ENCODE peak calls at places on chromosomes 6 and 20, in ten cellular contexts. R is effector CD4-positive, alpha-beta T cell; O is midbrain; I is ureter; B is HEK293T; M is epithelial cell of esophagus; L is RCC 7860; N is H7; C is Right ventricle myocardium superior; F is CD4-positive, alpha-beta T cell. Z is an unnamed sample.

GRCh38 chr6:6686748-6687601 is 98.5 kb downstream of the LY86 start:
- DNase-seq in N (peak; percentile 99), L (peak; percentile 76), M (peak; percentile 94), R (no peak), C (peak; percentile 94), O (no peak), B (peak; percentile 98), I (peak; percentile 95), F (peak; percentile 46), Z (peak; percentile 90)

GRCh38 chr20:64244870-64245603 is 10.5 kb upstream of the PCMTD2 start:
- DNase-seq in L (no peak), R (no peak), O (no peak), F (no peak), M (no peak), C (no peak), B (no peak), N (peak; percentile 23), I (no peak), Z (no peak)

GRCh38 chr20:18144541-18145099 is 7.0 kb downstream of the KAT14 start:
- DNase-seq in B (no peak), M (peak; percentile 60), N (no peak), R (no peak), O (no peak), L (no peak), C (no peak), I (no peak), F (no peak), Z (no peak)

GRCh38 chr6:36733300-36733699 is 35.7 kb downstream of the RAB44 start:
- DNase-seq in I (no peak), B (no peak), R (no peak), M (peak; percentile 60), L (no peak), C (no peak), O (no peak), N (no peak), F (no peak), Z (no peak)

GRCh38 chr6:9225441-9225871 is 790.1 kb upstream of the SLC35B3 start:
- DNase-seq in I (no peak), L (no peak), N (no peak), C (no peak), O (no peak), M (peak; percentile 84), B (no peak), F (no peak), R (no peak), Z (no peak)

GRCh38 chr6:20119446-20119845 is 92.8 kb downstream of the MBOAT1 start:
- DNase-seq in N (no peak), M (no peak), C (no peak), I (no peak), R (no peak), B (no peak), F (no peak), O (no peak), L (no peak), Z (no peak)

GRCh38 chr20:17614176-17614811 is 44.4 kb downstream of the DSTN start:
- DNase-seq in R (no peak), B (no peak), N (peak; percentile 54), L (no peak), O (no peak), C (peak; percentile 89), F (no peak), I (peak; percentile 84), M (peak; percentile 49), Z (no peak)

GRCh38 chr20:33178726-33179125 is 10.8 kb downstream of the BPIFA2 start:
- DNase-seq in M (no peak), I (peak; percentile 77), L (no peak), C (no peak), N (peak; percentile 46), R (no peak), O (no peak), B (no peak), F (no peak), Z (peak; percentile 33)

GRCh38 chr6:86756623-86757246 is 180.6 kb upstream of the HTR1E start:
- DNase-seq in R (no peak), B (no peak), F (no peak), L (no peak), M (no peak), N (no peak), O (no peak), C (no peak), I (no peak), Z (peak; percentile 9)

GRCh38 chr6:36443951-36444428 is 1.2 kb downstream of the KCTD20 start:
- DNase-seq in L (no peak), R (no peak), B (peak; percentile 40), N (peak; percentile 76), M (peak; percentile 32), F (no peak), C (no peak), I (no peak), O (no peak), Z (no peak)

GRCh38 chr6:149043476-149044130 is 273.9 kb upstream of the TAB2 start:
- DNase-seq in O (no peak), C (no peak), L (no peak), M (no peak), N (peak; percentile 62), F (no peak), R (no peak), B (peak; percentile 70), I (no peak), Z (peak; percentile 22)

GRCh38 chr6:3928111-3928510 is 78.9 kb downstream of the FAM50B start:
- DNase-seq in N (no peak), O (no peak), F (no peak), R (no peak), I (no peak), M (no peak), C (no peak), B (no peak), L (no peak), Z (no peak)

GRCh38 chr6:122372647-122373046 is 26.8 kb upstream of the HSF2 start:
- DNase-seq in R (no peak), C (no peak), O (peak; percentile 9), N (no peak), L (no peak), M (no peak), I (no peak), F (no peak), B (peak; percentile 24), Z (no peak)

GRCh38 chr6:106181664-106182418 is 95.7 kb downstream of the PRDM1 start:
- DNase-seq in I (no peak), F (no peak), O (no peak), C (no peak), M (peak; percentile 80), L (peak; percentile 69), B (no peak), N (no peak), R (no peak), Z (no peak)

GRCh38 chr6:47097092-47097945 is 55.2 kb upstream of the ADGRF1 start:
- DNase-seq in F (no peak), N (peak; percentile 67), I (peak; percentile 81), M (peak; percentile 84), L (peak; percentile 72), C (no peak), O (peak; percentile 87), R (no peak), B (peak; percentile 74), Z (no peak)

GRCh38 chr6:151475653-151476523 is 17.9 kb upstream of the CCDC170 start:
- DNase-seq in R (peak; percentile 40), L (peak; percentile 14), I (no peak), B (peak; percentile 64), M (peak; percentile 48), C (no peak), F (peak; percentile 7), N (peak; percentile 38), O (peak; percentile 58), Z (peak; percentile 25)

GRCh38 chr6:118644007-118644406 is 7.4 kb downstream of the CEP85L start:
- DNase-seq in F (no peak), C (no peak), B (no peak), I (no peak), N (no peak), R (no peak), L (peak; percentile 11), O (no peak), M (peak; percentile 18), Z (no peak)

GRCh38 chr6:84766118-84766683 is 1.8 kb upstream of the TBX18 start:
- DNase-seq in R (no peak), B (no peak), O (no peak), F (no peak), C (peak; percentile 67), I (no peak), N (peak; percentile 42), L (no peak), M (no peak), Z (no peak)

GRCh38 chr6:163941471-163941980 is 527.0 kb downstream of the QKI start:
- DNase-seq in O (peak; percentile 23), I (no peak), C (peak; percentile 70), L (no peak), M (no peak), R (no peak), F (no peak), N (no peak), B (no peak), Z (no peak)

GRCh38 chr6:32212076-32212760 is 11.6 kb downstream of the NOTCH4 start:
- DNase-seq in M (peak; percentile 41), C (no peak), F (no peak), N (peak; percentile 24), R (no peak), L (no peak), O (no peak), B (no peak), I (no peak), Z (no peak)

GRCh38 chr6:164749126-164749758 is 560.2 kb downstream of the C6orf118 start:
- DNase-seq in M (peak; percentile 7), R (no peak), I (no peak), B (no peak), N (no peak), L (peak; percentile 66), F (no peak), C (no peak), O (peak; percentile 39), Z (no peak)

GRCh38 chr6:30355281-30355680 is 10.3 kb downstream of the RPP21 start:
- DNase-seq in M (no peak), O (no peak), L (no peak), I (no peak), C (no peak), B (no peak), N (no peak), F (no peak), R (no peak), Z (peak; percentile 18)

GRCh38 chr6:110181131-110182027 is 1.2 kb downstream of the CDC40 start:
- DNase-seq in C (no peak), I (no peak), M (peak; percentile 23), N (no peak), R (no peak), F (no peak), L (no peak), B (no peak), O (no peak), Z (no peak)

GRCh38 chr6:17583811-17584210 is 16.3 kb upstream of the FAM8A1 start:
- DNase-seq in C (no peak), B (no peak), O (peak; percentile 28), M (peak; percentile 14), I (no peak), F (no peak), N (no peak), R (no peak), L (no peak), Z (no peak)

GRCh38 chr6:162056745-162057144 is 670.8 kb downstream of the PRKN start:
- DNase-seq in B (peak; percentile 11), R (no peak), L (peak; percentile 97), I (no peak), M (no peak), C (peak; percentile 54), O (no peak), F (no peak), N (peak; percentile 60), Z (peak; percentile 9)

GRCh38 chr6:4687989-4688947 is 87.9 kb upstream of the CDYL start:
- DNase-seq in L (peak; percentile 31), R (no peak), M (peak; percentile 92), I (peak; percentile 49), N (peak; percentile 9), B (no peak), F (no peak), O (no peak), C (no peak), Z (no peak)

Z was measured in NT2/D1.